ENCODE peak calls at places on chromosomes 12 and 14, in eight cellular contexts. H is neuronal stem cell, B is GM04504, Q is AG20443, K is HCT116, R is B cell, G is GM23338, P is G401. O is an unnamed sample.
A peak's percentile ranks its signal among the peaks of the same experiment; 100 is the strongest.

GRCh38 chr12:127677537-127678131 is 589.3 kb upstream of the TMEM132C start:
- DNase-seq in H (peak; percentile 73), B (peak; percentile 63), Q (peak; percentile 68), K (no peak), R (no peak), G (peak; percentile 88), P (peak; percentile 94), O (peak; percentile 92)

GRCh38 chr12:119803391-119803791 is 73.7 kb downstream of the CIT start:
- DNase-seq in H (peak; percentile 38), B (no peak), Q (peak; percentile 78), K (no peak), R (no peak), G (peak; percentile 88), P (peak; percentile 85), O (peak; percentile 81)

GRCh38 chr12:59927041-59927440 is 331.2 kb downstream of the SLC16A7 start:
- DNase-seq in H (no peak), B (no peak), Q (no peak), K (no peak), R (no peak), G (no peak), P (no peak), O (no peak)

GRCh38 chr14:87063181-87063580 is 929.8 kb downstream of the GALC start:
- DNase-seq in H (no peak), B (no peak), Q (no peak), K (no peak), R (no peak), G (no peak), P (no peak), O (no peak)

GRCh38 chr14:50003213-50004021 is 110.5 kb downstream of the ARF6 start:
- DNase-seq in H (peak; percentile 29), B (no peak), Q (peak; percentile 87), K (peak; percentile 65), R (peak; percentile 88), G (peak; percentile 72), P (peak; percentile 57), O (peak; percentile 38)

GRCh38 chr12:5586201-5586600 is 154.3 kb downstream of the NTF3 start:
- DNase-seq in H (no peak), B (peak; percentile 20), Q (peak; percentile 58), K (no peak), R (no peak), G (no peak), P (no peak), O (no peak)

GRCh38 chr12:15575797-15576560 is 213.2 kb downstream of the EPS8 start:
- DNase-seq in H (no peak), B (no peak), Q (no peak), K (no peak), R (no peak), G (no peak), P (no peak), O (no peak)

GRCh38 chr14:90924618-90925345 is 108.6 kb upstream of the TTC7B start:
- DNase-seq in H (no peak), B (no peak), Q (no peak), K (no peak), R (no peak), G (no peak), P (peak; percentile 43), O (peak; percentile 29)

GRCh38 chr12:70449074-70449757 is 83.1 kb downstream of the KCNMB4 start:
- DNase-seq in H (no peak), B (no peak), Q (no peak), K (peak; percentile 87), R (no peak), G (no peak), P (no peak), O (no peak)

GRCh38 chr14:103123634-103124500 is 606 bp downstream of the TNFAIP2 start:
- DNase-seq in H (no peak), B (no peak), Q (peak; percentile 68), K (no peak), R (no peak), G (peak; percentile 70), P (no peak), O (no peak)

GRCh38 chr12:127717293-127717692 is 549.7 kb upstream of the TMEM132C start:
- DNase-seq in H (no peak), B (no peak), Q (no peak), K (no peak), R (no peak), G (no peak), P (no peak), O (no peak)

GRCh38 chr12:28555729-28556128 is 365.5 kb downstream of the CCDC91 start:
- DNase-seq in H (no peak), B (no peak), Q (no peak), K (no peak), R (no peak), G (no peak), P (no peak), O (no peak)

GRCh38 chr14:88546621-88547385 is 8.0 kb downstream of the PTPN21 start:
- DNase-seq in H (no peak), B (no peak), Q (no peak), K (no peak), R (no peak), G (no peak), P (no peak), O (no peak)

GRCh38 chr14:103372552-103373304 is 12.5 kb upstream of the MARK3 start:
- DNase-seq in H (no peak), B (peak; percentile 85), Q (peak; percentile 94), K (peak; percentile 72), R (no peak), G (peak; percentile 24), P (no peak), O (no peak)

GRCh38 chr14:76958975-76959710 is 69.4 kb downstream of the IRF2BPL start:
- DNase-seq in H (no peak), B (no peak), Q (peak; percentile 47), K (peak; percentile 64), R (no peak), G (no peak), P (no peak), O (no peak)

GRCh38 chr12:7907009-7907408 is 29.0 kb downstream of the SLC2A3 start:
- DNase-seq in H (peak; percentile 6), B (peak; percentile 10), Q (peak; percentile 41), K (peak; percentile 56), R (no peak), G (peak; percentile 85), P (no peak), O (peak; percentile 18)

GRCh38 chr14:63435838-63436237 is 107.3 kb downstream of the PPP2R5E start:
- DNase-seq in H (no peak), B (peak; percentile 69), Q (peak; percentile 81), K (no peak), R (no peak), G (no peak), P (peak; percentile 83), O (peak; percentile 79)

GRCh38 chr12:52146822-52147366 is 44.9 kb downstream of the KRT80 start:
- DNase-seq in H (no peak), B (no peak), Q (no peak), K (no peak), R (no peak), G (no peak), P (no peak), O (no peak)

GRCh38 chr12:93848453-93849120 is 171.4 kb downstream of the CRADD start:
- DNase-seq in H (no peak), B (no peak), Q (no peak), K (no peak), R (no peak), G (no peak), P (no peak), O (no peak)

GRCh38 chr12:59834659-59835474 is 239.0 kb downstream of the SLC16A7 start:
- DNase-seq in H (no peak), B (no peak), Q (peak; percentile 13), K (peak; percentile 13), R (no peak), G (peak; percentile 75), P (peak; percentile 9), O (peak; percentile 17)

GRCh38 chr14:106694638-106695393 is 1168.4 kb downstream of the TMEM121 start:
- DNase-seq in H (no peak), B (no peak), Q (no peak), K (no peak), R (peak; percentile 50), G (peak; percentile 0), P (no peak), O (no peak)

GRCh38 chr12:116718578-116719454 is 19.1 kb downstream of the SPRING1 start:
- DNase-seq in H (no peak), B (no peak), Q (peak; percentile 51), K (no peak), R (no peak), G (no peak), P (no peak), O (no peak)

GRCh38 chr12:122610911-122611310 is 83.9 kb downstream of the KNTC1 start:
- DNase-seq in H (no peak), B (no peak), Q (no peak), K (no peak), R (no peak), G (no peak), P (no peak), O (no peak)

GRCh38 chr14:66225337-66225736 is 260.8 kb upstream of the CCDC196 start:
- DNase-seq in H (no peak), B (no peak), Q (no peak), K (no peak), R (no peak), G (no peak), P (no peak), O (no peak)

GRCh38 chr14:35045798-35046047 is 349 bp upstream of the FAM177A1 start:
- DNase-seq in H (no peak), B (no peak), Q (no peak), K (no peak), R (no peak), G (peak; percentile 7), P (no peak), O (no peak)